ENCODE peak calls at places on chromosome X, in ten cellular contexts. V, A, H, C, N, D, X, P, Q and J are unnamed samples.

GRCh38 chrX:120534413-120535205 is 26.2 kb downstream of the CUL4B start:
- DNase-seq in V (no peak), A (no peak), H (no peak), C (no peak), N (no peak), D (no peak), X (no peak), P (no peak), Q (no peak), J (no peak)

GRCh38 chrX:148961990-148962389 is 461.6 kb downstream of the AFF2 start:
- DNase-seq in V (no peak), A (no peak), H (no peak), C (no peak), N (no peak), D (no peak), X (no peak), P (no peak), Q (no peak), J (no peak)

GRCh38 chrX:150268839-150269238 is 94.3 kb upstream of the MAMLD1 start:
- DNase-seq in V (no peak), A (no peak), H (no peak), C (no peak), N (no peak), D (no peak), X (no peak), P (no peak), Q (no peak), J (no peak)

GRCh38 chrX:17732138-17732783 is 5.0 kb upstream of the SCML1 start:
- DNase-seq in V (no peak), A (no peak), H (no peak), C (no peak), N (no peak), D (no peak), X (no peak), P (no peak), Q (no peak), J (peak)

GRCh38 chrX:38061335-38061734 is 55.0 kb downstream of the SYTL5 start:
- DNase-seq in V (no peak), A (no peak), H (no peak), C (no peak), N (no peak), D (no peak), X (no peak), P (no peak), Q (no peak), J (peak)

GRCh38 chrX:136920001-136920400 is 39.5 kb upstream of the RBMX start:
- DNase-seq in V (no peak), A (no peak), H (no peak), C (no peak), N (no peak), D (no peak), X (no peak), P (no peak), Q (no peak), J (peak)

GRCh38 chrX:115311666-115312065 is 22.2 kb downstream of the LUZP4 start:
- DNase-seq in V (no peak), A (peak), H (no peak), C (no peak), N (peak), D (peak), X (no peak), P (peak), Q (no peak), J (no peak)

GRCh38 chrX:49192722-49193328 is 6.7 kb upstream of the PRICKLE3 start:
- DNase-seq in V (no peak), A (no peak), H (no peak), C (no peak), N (no peak), D (peak), X (no peak), P (peak), Q (no peak), J (peak)

GRCh38 chrX:24260827-24261550 is 52.9 kb downstream of the SUPT20HL2 start:
- DNase-seq in V (peak), A (peak), H (no peak), C (peak), N (no peak), D (peak), X (no peak), P (peak), Q (no peak), J (peak)

GRCh38 chrX:49110417-49110816 is 13.1 kb downstream of the GPKOW start:
- DNase-seq in V (no peak), A (no peak), H (no peak), C (no peak), N (no peak), D (no peak), X (no peak), P (no peak), Q (no peak), J (no peak)

GRCh38 chrX:149527705-149528104 is 13.1 kb upstream of the EOLA1 start:
- DNase-seq in V (no peak), A (no peak), H (no peak), C (no peak), N (no peak), D (no peak), X (no peak), P (no peak), Q (no peak), J (peak)

GRCh38 chrX:39361736-39362135 is 560.5 kb downstream of the MID1IP1 start:
- DNase-seq in V (no peak), A (no peak), H (no peak), C (no peak), N (no peak), D (no peak), X (no peak), P (no peak), Q (no peak), J (no peak)

GRCh38 chrX:47482512-47483309 is at the start of gene ZNF41:
- DNase-seq in V (peak), A (peak), H (peak), C (peak), N (peak), D (peak), X (peak), P (peak), Q (peak), J (peak)
- TF ChIP-seq POLR2A in V (peak), A (no peak), H (peak), C (no peak), N (no peak), D (no peak), X (no peak), P (peak), Q (peak), J (no peak)

GRCh38 chrX:274904-275475 is 6.2 kb upstream of the PLCXD1 start:
- DNase-seq in V (no peak), A (no peak), H (no peak), C (peak), N (peak), D (no peak), X (no peak), P (peak), Q (no peak), J (no peak)
- TF ChIP-seq POLR2A in V (no peak), A (no peak), H (no peak), C (no peak), N (no peak), D (no peak), X (no peak), P (no peak), Q (no peak), J (no peak)

DNA sequence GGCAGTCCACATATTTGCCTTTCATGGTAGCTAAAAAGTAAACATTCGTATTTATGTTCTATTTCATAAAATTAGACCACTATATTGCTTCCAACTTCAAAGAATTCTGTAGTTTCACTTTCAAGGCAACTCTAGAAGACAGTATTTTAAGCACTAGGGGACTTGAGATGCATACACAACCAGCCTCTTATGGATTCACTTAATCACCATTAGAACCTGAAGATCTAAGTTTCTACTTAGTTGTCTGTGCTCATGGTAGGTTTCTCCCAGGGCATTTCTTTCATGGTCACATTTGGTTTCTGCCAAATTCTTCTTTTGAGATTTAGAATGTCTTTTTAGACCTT is 209.9 kb upstream of the HCCS start:
- DNase-seq in V (no peak), A (no peak), H (no peak), C (no peak), N (no peak), D (no peak), X (no peak), P (no peak), Q (no peak), J (peak)
- TF ChIP-seq POLR2A in V (no peak), A (no peak), H (no peak), C (no peak), N (no peak), D (no peak), X (no peak), P (no peak), Q (no peak), J (no peak)

GRCh38 chrX:154444001-154444754 is at the start of gene FAM50A:
- DNase-seq in V (peak), A (peak), H (no peak), C (peak), N (peak), D (peak), X (peak), P (peak), Q (peak), J (peak)
- TF ChIP-seq POLR2A in V (peak), A (peak), H (peak), C (no peak), N (no peak), D (no peak), X (peak), P (no peak), Q (no peak), J (no peak)